ENCODE peak calls at places on chromosomes 13 and 19, in four cellular contexts. One of them, this sample, is unnamed.

GRCh38 chr13:109331898-109332297 is 454.5 kb downstream of the IRS2 start:
- DNase-seq in adrenal gland: no peak
- DNase-seq in CD8-positive, alpha-beta memory T cell: no peak
- DNase-seq in heart left ventricle: no peak
- DNase-seq in this sample: peak; percentile 4

GRCh38 chr13:24274452-24274971 is 34.9 kb upstream of the C1QTNF9 start:
- DNase-seq in adrenal gland: peak; percentile 54
- DNase-seq in CD8-positive, alpha-beta memory T cell: peak; percentile 55
- DNase-seq in heart left ventricle: no peak
- DNase-seq in this sample: peak; percentile 68

GRCh38 chr19:50315773-50316448 is 13.3 kb downstream of the KCNC3 start:
- DNase-seq in adrenal gland: no peak
- DNase-seq in CD8-positive, alpha-beta memory T cell: no peak
- DNase-seq in heart left ventricle: no peak
- DNase-seq in this sample: peak; percentile 62

GRCh38 chr13:110168999-110169933 is 137.7 kb downstream of the COL4A1 start:
- DNase-seq in adrenal gland: no peak
- DNase-seq in CD8-positive, alpha-beta memory T cell: no peak
- DNase-seq in heart left ventricle: no peak
- DNase-seq in this sample: no peak

GRCh38 chr19:42176649-42176989 is 40.9 kb downstream of the DEDD2 start:
- DNase-seq in adrenal gland: no peak
- DNase-seq in CD8-positive, alpha-beta memory T cell: no peak
- DNase-seq in heart left ventricle: no peak
- DNase-seq in this sample: no peak

GRCh38 chr13:93304134-93304533 is 77.5 kb downstream of the GPC6 start:
- DNase-seq in adrenal gland: no peak
- DNase-seq in CD8-positive, alpha-beta memory T cell: no peak
- DNase-seq in heart left ventricle: no peak
- DNase-seq in this sample: no peak

GRCh38 chr19:48617146-48617937 is 1.6 kb downstream of the RPL18 start:
- DNase-seq in adrenal gland: peak; percentile 59
- DNase-seq in CD8-positive, alpha-beta memory T cell: no peak
- DNase-seq in heart left ventricle: no peak
- DNase-seq in this sample: no peak

GRCh38 chr13:20121154-20121515 is 39.7 kb downstream of the GJA3 start:
- DNase-seq in adrenal gland: no peak
- DNase-seq in CD8-positive, alpha-beta memory T cell: no peak
- DNase-seq in heart left ventricle: no peak
- DNase-seq in this sample: no peak

GRCh38 chr13:28819748-28820098 is 416 bp upstream of the MTUS2 start:
- DNase-seq in adrenal gland: peak; percentile 57
- DNase-seq in CD8-positive, alpha-beta memory T cell: peak; percentile 6
- DNase-seq in heart left ventricle: peak; percentile 55
- DNase-seq in this sample: peak; percentile 63

GRCh38 chr19:48351341-48351752 is 12.4 kb downstream of the TMEM143 start:
- DNase-seq in adrenal gland: peak; percentile 79
- DNase-seq in CD8-positive, alpha-beta memory T cell: peak; percentile 67
- DNase-seq in heart left ventricle: peak; percentile 50
- DNase-seq in this sample: peak; percentile 70

GRCh38 chr19:14561249-14561648 is 10.6 kb downstream of the NDUFB7 start:
- DNase-seq in adrenal gland: no peak
- DNase-seq in CD8-positive, alpha-beta memory T cell: no peak
- DNase-seq in heart left ventricle: no peak
- DNase-seq in this sample: no peak
- H3K27ac ChIP-seq in adrenal gland: peak overlapping the region; percentile 6
- H3K27ac ChIP-seq in CD8-positive, alpha-beta memory T cell: no peak overlapping the region
- H3K27ac ChIP-seq in heart left ventricle: peak overlapping the region; percentile 97
- H3K27ac ChIP-seq in this sample: no peak overlapping the region

DNA sequence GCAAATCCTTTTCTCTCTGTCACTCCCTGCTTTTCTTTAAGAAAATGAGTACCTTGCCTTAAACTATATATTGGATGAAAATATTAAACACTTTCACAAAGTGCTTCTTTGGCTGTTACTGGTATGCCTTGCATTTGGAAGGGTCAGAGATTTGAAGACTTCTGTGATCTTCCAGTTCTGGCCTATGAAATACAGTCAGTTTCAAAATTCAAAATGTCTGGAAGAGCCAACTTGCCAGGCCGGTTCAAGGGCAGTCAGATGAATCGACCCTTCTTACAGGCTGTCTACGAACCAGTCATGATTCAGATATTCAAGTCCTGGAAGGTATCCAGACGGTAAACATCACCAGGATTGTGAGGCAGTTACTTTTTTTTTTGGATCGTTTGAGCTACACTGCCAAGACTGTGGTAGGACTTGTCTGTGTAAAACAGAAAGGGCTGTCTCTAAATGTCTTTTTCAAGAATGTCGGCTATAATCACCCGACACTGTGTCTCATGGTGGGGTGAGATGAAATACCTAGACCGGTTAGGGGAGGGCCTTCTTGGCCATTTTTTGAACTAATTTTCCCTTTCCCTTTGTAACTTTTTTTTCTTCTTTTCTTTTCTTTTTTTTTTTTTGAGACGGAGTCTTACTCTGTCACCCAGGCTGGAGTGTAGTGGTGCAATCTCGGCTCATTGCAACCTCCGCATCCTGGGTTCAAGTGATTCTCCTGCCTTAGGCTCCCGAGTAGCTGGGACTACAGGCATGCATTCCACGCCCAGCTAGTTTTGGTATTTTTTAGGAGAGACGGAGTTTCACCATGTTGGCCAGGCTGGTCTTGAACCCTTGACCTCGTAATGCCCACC is 11.2 kb downstream of the ACTN4 start:
- DNase-seq in adrenal gland: peak; percentile 90
- DNase-seq in CD8-positive, alpha-beta memory T cell: no peak
- DNase-seq in heart left ventricle: peak; percentile 66
- DNase-seq in this sample: peak; percentile 67
- H3K27ac ChIP-seq in adrenal gland: peak overlapping the region; percentile 96
- H3K27ac ChIP-seq in CD8-positive, alpha-beta memory T cell: no peak overlapping the region
- H3K27ac ChIP-seq in heart left ventricle: peak overlapping the region; percentile 96
- H3K27ac ChIP-seq in this sample: peak overlapping the region; percentile 50

GRCh38 chr19:19670070-19670551 is 1.5 kb downstream of the ZNF101 start:
- DNase-seq in adrenal gland: no peak
- DNase-seq in CD8-positive, alpha-beta memory T cell: no peak
- DNase-seq in heart left ventricle: no peak
- DNase-seq in this sample: no peak
- H3K27ac ChIP-seq in adrenal gland: no peak overlapping the region
- H3K27ac ChIP-seq in CD8-positive, alpha-beta memory T cell: peak overlapping the region; percentile 85
- H3K27ac ChIP-seq in heart left ventricle: no peak overlapping the region
- H3K27ac ChIP-seq in this sample: no peak overlapping the region

GRCh38 chr13:112979406-112979902 is 10.4 kb downstream of the MCF2L start:
- DNase-seq in adrenal gland: no peak
- DNase-seq in CD8-positive, alpha-beta memory T cell: no peak
- DNase-seq in heart left ventricle: no peak
- DNase-seq in this sample: no peak

GRCh38 chr13:112980441-112980840 is 11.4 kb downstream of the MCF2L start:
- DNase-seq in adrenal gland: no peak
- DNase-seq in CD8-positive, alpha-beta memory T cell: no peak
- DNase-seq in heart left ventricle: no peak
- DNase-seq in this sample: no peak

GRCh38 chr13:112977525-112977924 is 8.5 kb downstream of the MCF2L start:
- DNase-seq in adrenal gland: no peak
- DNase-seq in CD8-positive, alpha-beta memory T cell: no peak
- DNase-seq in heart left ventricle: no peak
- DNase-seq in this sample: no peak

GRCh38 chr13:112977091-112977490 is 8.1 kb downstream of the MCF2L start:
- DNase-seq in adrenal gland: no peak
- DNase-seq in CD8-positive, alpha-beta memory T cell: no peak
- DNase-seq in heart left ventricle: no peak
- DNase-seq in this sample: no peak

DNA sequence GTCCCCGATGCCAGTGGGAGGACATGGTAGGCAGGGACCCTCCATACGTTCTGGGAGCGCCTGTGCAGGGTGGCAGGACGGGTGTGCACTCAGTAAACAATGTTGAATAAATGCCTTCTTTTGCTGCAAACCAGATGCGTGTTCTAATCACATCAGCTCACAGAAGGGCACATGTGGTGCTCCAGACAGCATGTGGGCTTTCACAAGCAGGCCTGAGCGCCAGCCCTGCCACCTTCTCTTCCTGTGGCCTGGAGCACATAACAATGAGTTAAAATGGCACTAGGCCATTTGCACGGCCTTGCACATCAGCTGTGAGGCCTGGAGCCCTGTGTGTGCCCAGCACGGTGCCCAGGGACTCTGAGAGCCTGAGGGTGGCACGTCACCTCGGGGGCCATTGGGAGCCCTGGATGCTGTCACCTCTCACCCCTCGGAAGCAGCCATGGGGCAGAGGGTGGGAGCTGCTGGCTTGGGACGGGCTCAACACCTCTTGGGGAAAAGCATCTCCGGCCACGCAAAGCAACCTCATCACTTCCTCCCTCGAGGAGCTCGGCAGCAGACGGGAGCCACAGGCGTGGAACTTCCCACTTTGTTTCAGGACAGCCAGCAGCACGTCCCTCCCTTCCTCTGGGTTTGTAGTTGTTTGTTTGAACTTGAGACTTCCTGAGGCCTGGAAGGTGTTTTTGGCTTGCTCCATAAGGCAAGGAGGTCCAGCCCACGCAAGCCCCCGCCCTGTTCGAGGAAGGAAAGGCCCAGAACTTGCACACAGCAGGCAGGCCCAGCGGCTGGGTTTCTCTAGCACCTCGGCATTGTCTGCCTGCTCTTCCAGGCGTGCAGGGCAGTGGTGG is 9.8 kb downstream of the MCF2L start:
- DNase-seq in adrenal gland: peak; percentile 47
- DNase-seq in CD8-positive, alpha-beta memory T cell: no peak
- DNase-seq in heart left ventricle: peak; percentile 80
- DNase-seq in this sample: no peak
- H3K27ac ChIP-seq in adrenal gland: peak overlapping the region; percentile 17
- H3K27ac ChIP-seq in CD8-positive, alpha-beta memory T cell: no peak overlapping the region
- H3K27ac ChIP-seq in heart left ventricle: peak overlapping the region; percentile 86
- H3K27ac ChIP-seq in this sample: no peak overlapping the region

GRCh38 chr13:97287047-97287383 is 64.9 kb downstream of the MBNL2 start:
- DNase-seq in adrenal gland: no peak
- DNase-seq in CD8-positive, alpha-beta memory T cell: no peak
- DNase-seq in heart left ventricle: no peak
- DNase-seq in this sample: no peak

GRCh38 chr13:97285221-97285955 is 63.3 kb downstream of the MBNL2 start:
- DNase-seq in adrenal gland: no peak
- DNase-seq in CD8-positive, alpha-beta memory T cell: no peak
- DNase-seq in heart left ventricle: no peak
- DNase-seq in this sample: no peak

GRCh38 chr13:97289514-97290298 is 67.6 kb downstream of the MBNL2 start:
- DNase-seq in adrenal gland: no peak
- DNase-seq in CD8-positive, alpha-beta memory T cell: no peak
- DNase-seq in heart left ventricle: no peak
- DNase-seq in this sample: no peak

GRCh38 chr13:97286317-97287046 is 64.3 kb downstream of the MBNL2 start:
- DNase-seq in adrenal gland: no peak
- DNase-seq in CD8-positive, alpha-beta memory T cell: no peak
- DNase-seq in heart left ventricle: no peak
- DNase-seq in this sample: no peak

DNA sequence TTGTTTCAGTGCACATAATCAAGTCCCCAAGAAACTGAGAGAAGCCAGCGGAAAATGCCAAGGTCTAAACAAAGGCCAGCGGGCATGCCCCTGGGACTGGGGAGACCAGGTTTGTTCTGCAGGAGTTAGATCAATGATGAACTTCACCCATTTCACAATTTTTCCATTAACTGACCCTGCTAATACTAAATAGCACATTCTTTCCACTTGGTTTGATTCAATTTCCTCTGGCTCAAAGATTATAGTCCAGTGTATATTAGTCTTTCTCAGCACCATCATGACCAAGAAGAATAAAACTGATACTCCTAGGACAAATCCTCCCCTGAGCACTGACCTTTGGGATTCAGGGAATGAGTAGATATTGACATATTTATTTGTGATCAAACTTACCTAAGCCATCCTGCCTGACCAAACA is 66.4 kb downstream of the MBNL2 start:
- DNase-seq in adrenal gland: no peak
- DNase-seq in CD8-positive, alpha-beta memory T cell: no peak
- DNase-seq in heart left ventricle: no peak
- DNase-seq in this sample: no peak
- H3K27ac ChIP-seq in adrenal gland: no peak overlapping the region
- H3K27ac ChIP-seq in CD8-positive, alpha-beta memory T cell: no peak overlapping the region
- H3K27ac ChIP-seq in heart left ventricle: no peak overlapping the region
- H3K27ac ChIP-seq in this sample: no peak overlapping the region